ENCODE peak calls at places on chromosome 12, in six cellular contexts. One of them, this sample, is unnamed.

GRCh38 chr12:20549115-20549719 is 145.9 kb upstream of the SLCO1C1 start:
- DNase-seq in mammary epithelial cell: no peak
- DNase-seq in Caco-2: peak; percentile 42
- DNase-seq in CD8-positive, alpha-beta T cell: no peak
- DNase-seq in PC-3: peak; percentile 48
- DNase-seq in cardiac fibroblast: peak; percentile 75
- DNase-seq in this sample: no peak

GRCh38 chr12:95997276-95997675 is 1.1 kb upstream of the HAL start:
- DNase-seq in mammary epithelial cell: peak; percentile 1
- DNase-seq in Caco-2: no peak
- DNase-seq in CD8-positive, alpha-beta T cell: no peak
- DNase-seq in PC-3: no peak
- DNase-seq in cardiac fibroblast: no peak
- DNase-seq in this sample: no peak

GRCh38 chr12:47882796-47883546 is 21.8 kb downstream of the VDR start:
- DNase-seq in mammary epithelial cell: peak; percentile 43
- DNase-seq in Caco-2: no peak
- DNase-seq in CD8-positive, alpha-beta T cell: peak; percentile 18
- DNase-seq in PC-3: no peak
- DNase-seq in cardiac fibroblast: no peak
- DNase-seq in this sample: no peak

GRCh38 chr12:85587158-85587557 is 249.1 kb downstream of the RASSF9 start:
- DNase-seq in mammary epithelial cell: no peak
- DNase-seq in Caco-2: no peak
- DNase-seq in CD8-positive, alpha-beta T cell: no peak
- DNase-seq in PC-3: no peak
- DNase-seq in cardiac fibroblast: no peak
- DNase-seq in this sample: no peak

GRCh38 chr12:79217306-79217705 is 352.7 kb downstream of the SYT1 start:
- DNase-seq in mammary epithelial cell: no peak
- DNase-seq in Caco-2: no peak
- DNase-seq in CD8-positive, alpha-beta T cell: no peak
- DNase-seq in PC-3: no peak
- DNase-seq in cardiac fibroblast: no peak
- DNase-seq in this sample: no peak

GRCh38 chr12:76757694-76758093 is 6.2 kb upstream of the ZDHHC17 start:
- DNase-seq in mammary epithelial cell: peak; percentile 22
- DNase-seq in Caco-2: no peak
- DNase-seq in CD8-positive, alpha-beta T cell: no peak
- DNase-seq in PC-3: no peak
- DNase-seq in cardiac fibroblast: no peak
- DNase-seq in this sample: no peak

GRCh38 chr12:1932264-1932777 is 13.9 kb upstream of the CACNA2D4 start:
- DNase-seq in mammary epithelial cell: no peak
- DNase-seq in Caco-2: no peak
- DNase-seq in CD8-positive, alpha-beta T cell: no peak
- DNase-seq in PC-3: no peak
- DNase-seq in cardiac fibroblast: peak; percentile 73
- DNase-seq in this sample: peak; percentile 49

GRCh38 chr12:29066061-29066588 is 83.0 kb upstream of the FAR2 start:
- DNase-seq in mammary epithelial cell: peak; percentile 47
- DNase-seq in Caco-2: no peak
- DNase-seq in CD8-positive, alpha-beta T cell: no peak
- DNase-seq in PC-3: peak; percentile 75
- DNase-seq in cardiac fibroblast: peak; percentile 67
- DNase-seq in this sample: no peak

GRCh38 chr12:128761305-128761880 is 62.4 kb downstream of the SLC15A4 start:
- DNase-seq in mammary epithelial cell: no peak
- DNase-seq in Caco-2: no peak
- DNase-seq in CD8-positive, alpha-beta T cell: no peak
- DNase-seq in PC-3: no peak
- DNase-seq in cardiac fibroblast: no peak
- DNase-seq in this sample: peak; percentile 61

GRCh38 chr12:23376238-23376637 is 573.2 kb downstream of the SOX5 start:
- DNase-seq in mammary epithelial cell: no peak
- DNase-seq in Caco-2: no peak
- DNase-seq in CD8-positive, alpha-beta T cell: no peak
- DNase-seq in PC-3: no peak
- DNase-seq in cardiac fibroblast: no peak
- DNase-seq in this sample: no peak

GRCh38 chr12:56836317-56836716 is 73.2 kb downstream of the HSD17B6 start:
- DNase-seq in mammary epithelial cell: peak; percentile 72
- DNase-seq in Caco-2: no peak
- DNase-seq in CD8-positive, alpha-beta T cell: no peak
- DNase-seq in PC-3: peak; percentile 28
- DNase-seq in cardiac fibroblast: peak; percentile 60
- DNase-seq in this sample: peak; percentile 74

GRCh38 chr12:23217716-23218115 is 592.7 kb downstream of the ETNK1 start:
- DNase-seq in mammary epithelial cell: no peak
- DNase-seq in Caco-2: no peak
- DNase-seq in CD8-positive, alpha-beta T cell: no peak
- DNase-seq in PC-3: no peak
- DNase-seq in cardiac fibroblast: no peak
- DNase-seq in this sample: no peak

GRCh38 chr12:52347546-52348510 is 19.5 kb downstream of the KRT85 start:
- DNase-seq in mammary epithelial cell: no peak
- DNase-seq in Caco-2: no peak
- DNase-seq in CD8-positive, alpha-beta T cell: no peak
- DNase-seq in PC-3: no peak
- DNase-seq in cardiac fibroblast: no peak
- DNase-seq in this sample: no peak

GRCh38 chr12:107318804-107319535 is 225.6 kb upstream of the CRY1 start:
- DNase-seq in mammary epithelial cell: peak; percentile 65
- DNase-seq in Caco-2: no peak
- DNase-seq in CD8-positive, alpha-beta T cell: peak; percentile 19
- DNase-seq in PC-3: peak; percentile 40
- DNase-seq in cardiac fibroblast: peak; percentile 37
- DNase-seq in this sample: no peak

GRCh38 chr12:2064078-2064507 is 11.3 kb downstream of the CACNA1C start:
- DNase-seq in mammary epithelial cell: peak; percentile 69
- DNase-seq in Caco-2: no peak
- DNase-seq in CD8-positive, alpha-beta T cell: peak; percentile 19
- DNase-seq in PC-3: no peak
- DNase-seq in cardiac fibroblast: peak; percentile 48
- DNase-seq in this sample: no peak

GRCh38 chr12:2574536-2574935 is 220.2 kb upstream of the FKBP4 start:
- DNase-seq in mammary epithelial cell: no peak
- DNase-seq in Caco-2: no peak
- DNase-seq in CD8-positive, alpha-beta T cell: no peak
- DNase-seq in PC-3: no peak
- DNase-seq in cardiac fibroblast: no peak
- DNase-seq in this sample: no peak

GRCh38 chr12:124471828-124472227 is 95.6 kb downstream of the NCOR2 start:
- DNase-seq in mammary epithelial cell: no peak
- DNase-seq in Caco-2: no peak
- DNase-seq in CD8-positive, alpha-beta T cell: no peak
- DNase-seq in PC-3: no peak
- DNase-seq in cardiac fibroblast: no peak
- DNase-seq in this sample: no peak

GRCh38 chr12:132170094-132170636 is 25.9 kb downstream of the NOC4L start:
- DNase-seq in mammary epithelial cell: no peak
- DNase-seq in Caco-2: no peak
- DNase-seq in CD8-positive, alpha-beta T cell: no peak
- DNase-seq in PC-3: peak; percentile 63
- DNase-seq in cardiac fibroblast: peak; percentile 74
- DNase-seq in this sample: no peak

DNA sequence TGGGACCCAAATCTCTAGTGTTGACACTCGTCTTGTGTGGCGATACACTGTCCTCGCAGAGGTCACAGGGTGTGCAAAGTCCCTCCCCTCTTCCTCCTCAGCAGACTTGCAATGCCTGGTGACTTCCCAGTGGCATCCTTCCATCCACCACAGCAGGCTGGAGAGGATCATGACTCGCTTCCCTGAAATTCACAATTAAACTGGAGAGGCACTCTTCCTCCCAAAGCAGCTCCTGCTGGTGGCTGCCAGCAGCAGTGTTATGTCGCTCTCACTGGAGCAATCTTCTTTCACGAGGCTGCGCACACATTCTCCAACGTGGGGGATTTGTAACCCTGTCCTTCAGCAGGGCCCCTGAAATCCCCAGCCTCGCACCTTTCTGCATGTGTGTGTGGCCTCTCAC is 145.2 kb upstream of the TMCC3 start:
- DNase-seq in mammary epithelial cell: peak; percentile 64
- DNase-seq in Caco-2: no peak
- DNase-seq in CD8-positive, alpha-beta T cell: no peak
- DNase-seq in PC-3: peak; percentile 81
- DNase-seq in cardiac fibroblast: peak; percentile 47
- DNase-seq in this sample: peak; percentile 46
- TF ChIP-seq CTCF in mammary epithelial cell: peak; percentile 40
- TF ChIP-seq CTCF in Caco-2: no peak
- TF ChIP-seq CTCF in CD8-positive, alpha-beta T cell: no peak
- TF ChIP-seq CTCF in PC-3: peak; percentile 37
- TF ChIP-seq CTCF in cardiac fibroblast: peak; percentile 38
- TF ChIP-seq CTCF in this sample: peak; percentile 27

DNA sequence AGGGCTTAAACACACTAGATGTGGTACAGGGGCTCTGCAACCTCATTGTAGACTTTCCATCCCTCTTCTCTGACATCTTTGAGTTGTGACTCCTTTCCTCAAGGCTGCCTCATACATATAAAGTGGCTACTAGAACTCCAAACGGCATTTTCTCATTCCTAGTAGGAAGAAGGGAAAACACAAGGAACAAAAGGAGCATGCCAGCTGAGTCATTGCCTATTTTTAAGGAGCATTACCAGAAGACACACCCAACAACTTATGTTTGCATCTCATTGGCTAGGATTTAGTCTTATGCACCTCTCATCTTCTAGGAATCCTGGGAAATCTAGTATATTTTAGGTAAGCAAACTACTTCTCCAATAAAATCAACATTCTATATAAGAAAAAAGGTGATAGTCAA is 221.0 kb upstream of the TMPO start:
- DNase-seq in mammary epithelial cell: no peak
- DNase-seq in Caco-2: no peak
- DNase-seq in CD8-positive, alpha-beta T cell: no peak
- DNase-seq in PC-3: no peak
- DNase-seq in cardiac fibroblast: no peak
- DNase-seq in this sample: no peak
- H3K4me3 ChIP-seq in mammary epithelial cell: no peak overlapping the region
- H3K4me3 ChIP-seq in Caco-2: no peak overlapping the region
- H3K4me3 ChIP-seq in CD8-positive, alpha-beta T cell: no peak overlapping the region
- H3K4me3 ChIP-seq in PC-3: no peak overlapping the region
- H3K4me3 ChIP-seq in cardiac fibroblast: no peak overlapping the region
- H3K4me3 ChIP-seq in this sample: no peak overlapping the region

GRCh38 chr12:98698603-98699463 is 53.7 kb downstream of the APAF1 start:
- DNase-seq in mammary epithelial cell: peak; percentile 44
- DNase-seq in Caco-2: peak; percentile 47
- DNase-seq in CD8-positive, alpha-beta T cell: peak; percentile 19
- DNase-seq in PC-3: peak; percentile 80
- DNase-seq in cardiac fibroblast: peak; percentile 63
- DNase-seq in this sample: peak; percentile 18
- TF ChIP-seq CTCF in mammary epithelial cell: peak; percentile 79
- TF ChIP-seq CTCF in Caco-2: peak; percentile 68
- TF ChIP-seq CTCF in CD8-positive, alpha-beta T cell: peak; percentile 41
- TF ChIP-seq CTCF in PC-3: peak; percentile 90
- TF ChIP-seq CTCF in cardiac fibroblast: peak; percentile 75
- TF ChIP-seq CTCF in this sample: peak; percentile 85

GRCh38 chr12:50589650-50590435 is 85.1 kb downstream of the DIP2B start:
- DNase-seq in mammary epithelial cell: peak; percentile 81
- DNase-seq in Caco-2: no peak
- DNase-seq in CD8-positive, alpha-beta T cell: no peak
- DNase-seq in PC-3: peak; percentile 87
- DNase-seq in cardiac fibroblast: peak; percentile 90
- DNase-seq in this sample: no peak
- H3K4me3 ChIP-seq in mammary epithelial cell: no peak overlapping the region
- H3K4me3 ChIP-seq in Caco-2: no peak overlapping the region
- H3K4me3 ChIP-seq in CD8-positive, alpha-beta T cell: no peak overlapping the region
- H3K4me3 ChIP-seq in PC-3: peak overlapping the region; percentile 5
- H3K4me3 ChIP-seq in cardiac fibroblast: no peak overlapping the region
- H3K4me3 ChIP-seq in this sample: no peak overlapping the region

GRCh38 chr12:75596406-75596805 is 85.0 kb upstream of the KRR1 start:
- DNase-seq in mammary epithelial cell: no peak
- DNase-seq in Caco-2: no peak
- DNase-seq in CD8-positive, alpha-beta T cell: no peak
- DNase-seq in PC-3: no peak
- DNase-seq in cardiac fibroblast: no peak
- DNase-seq in this sample: no peak

GRCh38 chr12:75592638-75593335 is 81.4 kb upstream of the KRR1 start:
- DNase-seq in mammary epithelial cell: no peak
- DNase-seq in Caco-2: no peak
- DNase-seq in CD8-positive, alpha-beta T cell: no peak
- DNase-seq in PC-3: no peak
- DNase-seq in cardiac fibroblast: no peak
- DNase-seq in this sample: no peak

GRCh38 chr12:75589801-75590200 is 78.4 kb upstream of the KRR1 start:
- DNase-seq in mammary epithelial cell: no peak
- DNase-seq in Caco-2: no peak
- DNase-seq in CD8-positive, alpha-beta T cell: no peak
- DNase-seq in PC-3: no peak
- DNase-seq in cardiac fibroblast: no peak
- DNase-seq in this sample: no peak

GRCh38 chr12:75591628-75592027 is 80.2 kb upstream of the KRR1 start:
- DNase-seq in mammary epithelial cell: no peak
- DNase-seq in Caco-2: no peak
- DNase-seq in CD8-positive, alpha-beta T cell: no peak
- DNase-seq in PC-3: no peak
- DNase-seq in cardiac fibroblast: no peak
- DNase-seq in this sample: no peak

DNA sequence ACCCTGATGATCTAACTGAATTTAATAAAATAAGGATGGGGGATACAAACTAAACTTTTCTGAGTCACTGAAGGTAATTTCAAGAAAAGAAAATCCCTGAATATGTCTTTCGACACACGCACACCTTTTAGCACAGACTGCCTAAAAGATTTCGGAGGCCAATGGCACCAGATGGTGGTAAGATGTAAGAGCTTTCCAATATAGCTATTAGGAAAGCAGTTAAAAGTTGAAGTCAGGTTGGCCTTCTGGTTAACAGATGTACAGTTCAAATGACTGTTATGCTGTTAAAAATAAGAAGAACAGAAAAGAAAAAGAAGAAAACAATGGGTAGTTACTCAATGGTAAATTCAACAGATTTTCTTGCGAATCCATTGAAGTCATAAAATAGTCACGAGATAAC is 80.7 kb upstream of the KRR1 start:
- DNase-seq in mammary epithelial cell: no peak
- DNase-seq in Caco-2: no peak
- DNase-seq in CD8-positive, alpha-beta T cell: no peak
- DNase-seq in PC-3: no peak
- DNase-seq in cardiac fibroblast: no peak
- DNase-seq in this sample: no peak
- TF ChIP-seq CTCF in mammary epithelial cell: no peak
- TF ChIP-seq CTCF in Caco-2: no peak
- TF ChIP-seq CTCF in CD8-positive, alpha-beta T cell: no peak
- TF ChIP-seq CTCF in PC-3: no peak
- TF ChIP-seq CTCF in cardiac fibroblast: no peak
- TF ChIP-seq CTCF in this sample: no peak

DNA sequence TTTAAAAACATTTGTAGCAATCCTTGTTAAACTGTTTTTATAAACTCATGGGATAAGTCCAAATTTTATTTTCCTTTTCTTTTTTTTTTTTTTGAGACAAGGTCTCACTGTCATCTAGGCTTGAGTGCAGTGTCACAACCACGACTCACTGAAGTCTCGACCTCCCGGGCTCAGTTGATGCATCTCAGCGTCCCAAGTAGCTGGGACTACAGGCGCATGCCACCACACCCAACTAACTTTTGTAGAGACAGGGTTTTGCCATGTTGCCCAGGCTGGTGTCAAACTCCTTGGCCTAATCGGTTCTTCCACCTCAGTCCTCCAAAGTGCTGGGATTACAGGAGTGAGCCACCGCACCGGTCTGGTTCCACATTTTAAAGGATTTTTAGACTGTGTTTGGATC is 9.8 kb downstream of the RAP1B start:
- DNase-seq in mammary epithelial cell: no peak
- DNase-seq in Caco-2: no peak
- DNase-seq in CD8-positive, alpha-beta T cell: no peak
- DNase-seq in PC-3: no peak
- DNase-seq in cardiac fibroblast: no peak
- DNase-seq in this sample: no peak
- H3K4me3 ChIP-seq in mammary epithelial cell: no peak overlapping the region
- H3K4me3 ChIP-seq in Caco-2: no peak overlapping the region
- H3K4me3 ChIP-seq in CD8-positive, alpha-beta T cell: peak overlapping the region; percentile 17
- H3K4me3 ChIP-seq in PC-3: no peak overlapping the region
- H3K4me3 ChIP-seq in cardiac fibroblast: no peak overlapping the region
- H3K4me3 ChIP-seq in this sample: no peak overlapping the region